ENCODE peak calls at places on chromosomes 6 and 20, in four cellular contexts. P is H1, K is HepG2, O is K562. B is an unnamed sample.
A peak's percentile ranks its signal among the peaks of the same experiment; 100 is the strongest.

GRCh38 chr6:138331984-138332383 is 45.7 kb upstream of the SMIM28 start:
- DNase-seq in P (no peak), K (no peak), O (no peak), B (no peak)

GRCh38 chr6:125264476-125264875 is 37.3 kb downstream of the HDDC2 start:
- DNase-seq in O (no peak), K (no peak), P (no peak), B (no peak)

GRCh38 chr6:28105286-28105685 is 19.1 kb upstream of the ZSCAN16 start:
- DNase-seq in K (no peak), P (no peak), O (peak; percentile 23), B (peak; percentile 10)

GRCh38 chr6:126632271-126632670 is 292.4 kb downstream of the CENPW start:
- DNase-seq in O (no peak), K (no peak), P (no peak), B (no peak)

GRCh38 chr6:14951704-14952103 is 294.2 kb upstream of the JARID2 start:
- DNase-seq in O (no peak), K (no peak), P (no peak), B (no peak)

GRCh38 chr20:49701313-49701731 is 12.4 kb downstream of the B4GALT5 start:
- DNase-seq in P (no peak), O (no peak), K (no peak), B (no peak)

GRCh38 chr6:47134476-47135189 is 92.5 kb upstream of the ADGRF1 start:
- DNase-seq in K (peak; percentile 91), O (peak; percentile 75), P (no peak), B (peak; percentile 94)

GRCh38 chr6:82385546-82385945 is 21.9 kb downstream of the TPBG start:
- DNase-seq in K (no peak), O (no peak), P (no peak), B (no peak)

GRCh38 chr6:125584468-125584939 is 164.9 kb upstream of the HEY2 start:
- DNase-seq in O (no peak), K (no peak), P (peak; percentile 64), B (no peak)

GRCh38 chr6:39312912-39313525 is 1.2 kb downstream of the KCNK17 start:
- DNase-seq in O (no peak), P (peak; percentile 55), K (no peak), B (no peak)

GRCh38 chr20:56247954-56248782 is at the start of gene MC3R:
- DNase-seq in K (peak; percentile 68), O (peak; percentile 52), P (peak; percentile 74), B (peak; percentile 63)

GRCh38 chr6:1257778-1258177 is 54.1 kb upstream of the FOXQ1 start:
- DNase-seq in K (no peak), P (no peak), O (no peak), B (no peak)

GRCh38 chr6:84773431-84774173 is 9.2 kb upstream of the TBX18 start:
- DNase-seq in P (peak; percentile 78), K (no peak), O (no peak), B (peak; percentile 68)

GRCh38 chr6:32614366-32615081 is 22.7 kb upstream of the HLA-DQA1 start:
- DNase-seq in P (no peak), O (no peak), K (no peak), B (no peak)

GRCh38 chr6:82374481-82374880 is 10.9 kb downstream of the TPBG start:
- DNase-seq in K (no peak), O (no peak), P (no peak), B (peak; percentile 8)

GRCh38 chr6:77373955-77374354 is 89.3 kb downstream of the HTR1B start:
- DNase-seq in K (no peak), P (no peak), O (no peak), B (no peak)

GRCh38 chr20:51703446-51704287 is 64.5 kb downstream of the ATP9A start:
- DNase-seq in K (peak; percentile 99), P (no peak), O (no peak), B (peak; percentile 40)

GRCh38 chr6:27332692-27333641 is 20.9 kb upstream of the POM121L2 start:
- DNase-seq in K (peak; percentile 75), O (peak; percentile 72), P (peak; percentile 76), B (peak; percentile 30)

GRCh38 chr6:161265975-161266374 is 7.9 kb downstream of the AGPAT4 start:
- DNase-seq in P (peak; percentile 29), K (no peak), O (no peak), B (no peak)

GRCh38 chr20:16732506-16733152 is 2.8 kb downstream of the SNRPB2 start:
- DNase-seq in K (no peak), O (no peak), P (no peak), B (no peak)

GRCh38 chr20:43682446-43682845 is 15.5 kb downstream of the MYBL2 start:
- DNase-seq in P (no peak), O (peak; percentile 5), K (no peak), B (no peak)

GRCh38 chr20:36251426-36251825 is 15.1 kb downstream of the AAR2 start:
- DNase-seq in P (no peak), O (no peak), K (no peak), B (no peak)

GRCh38 chr6:46421239-46421638 is 70.0 kb downstream of the RCAN2 start:
- DNase-seq in O (no peak), P (no peak), K (no peak), B (no peak)

GRCh38 chr6:158817298-158818007 is 1.7 kb downstream of the EZR start:
- DNase-seq in K (peak; percentile 49), O (peak; percentile 76), P (no peak), B (no peak)

GRCh38 chr6:12012231-12012565 is at the start of gene HIVEP1:
- DNase-seq in O (no peak), K (no peak), P (no peak), B (no peak)

GRCh38 chr6:159267165-159267564 is 98.0 kb downstream of the FNDC1 start:
- DNase-seq in K (no peak), O (peak; percentile 46), P (peak; percentile 57), B (no peak)

GRCh38 chr6:111874030-111874425 is 776 bp upstream of the FYN start:
- DNase-seq in P (no peak), K (no peak), O (no peak), B (no peak)

GRCh38 chr20:38338849-38339520 is 7.3 kb upstream of the LBP start:
- DNase-seq in P (peak; percentile 60), O (no peak), K (no peak), B (no peak)

GRCh38 chr20:38339993-38340392 is 6.3 kb upstream of the LBP start:
- DNase-seq in O (no peak), P (no peak), K (no peak), B (no peak)

GRCh38 chr20:38334016-38334415 is 12.3 kb upstream of the LBP start:
- DNase-seq in P (no peak), O (no peak), K (no peak), B (no peak)

GRCh38 chr20:38340693-38341092 is 5.6 kb upstream of the LBP start:
- DNase-seq in K (no peak), O (no peak), P (no peak), B (no peak)

GRCh38 chr20:38337561-38338140 is 8.6 kb upstream of the LBP start:
- DNase-seq in O (peak; percentile 85), P (peak; percentile 98), K (peak; percentile 72), B (peak; percentile 84)
- TF ChIP-seq PHF8 in O (no peak), P (no peak), K (no peak), B (no peak)

GRCh38 chr6:98136333-98136732 is 698.0 kb upstream of the POU3F2 start:
- DNase-seq in K (no peak), O (no peak), P (no peak), B (no peak)
- TF ChIP-seq PHF8 in K (no peak), O (no peak), P (no peak), B (no peak)

GRCh38 chr6:3624268-3625136 is 127.0 kb downstream of the PXDC1 start:
- DNase-seq in P (peak; percentile 45), K (no peak), O (peak; percentile 13), B (no peak)
- TF ChIP-seq PHF8 in P (no peak), K (no peak), O (no peak), B (no peak)

DNA sequence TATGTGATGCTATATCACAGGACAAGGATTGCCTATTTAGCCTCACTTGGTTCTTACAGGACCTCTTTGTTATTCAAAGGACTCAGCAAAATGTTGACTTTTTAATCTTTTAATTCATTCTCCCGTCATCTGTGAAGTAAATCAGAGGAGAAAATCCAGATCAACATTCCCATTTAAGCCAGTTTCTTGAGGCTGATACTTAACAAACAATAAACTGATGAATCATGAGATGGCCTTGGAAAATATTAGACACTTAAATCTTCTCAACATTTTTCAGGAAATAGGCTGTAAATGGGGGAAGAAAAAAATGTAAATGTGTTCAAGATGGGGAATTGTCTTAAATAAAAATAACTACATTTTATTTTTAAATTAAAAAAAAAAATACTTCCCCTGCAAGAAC is 55.9 kb upstream of the UBR2 start:
- DNase-seq in P (no peak), O (no peak), K (no peak), B (no peak)
- TF ChIP-seq PHF8 in P (no peak), O (no peak), K (no peak), B (no peak)

GRCh38 chr6:31474871-31475286 is 23.1 kb upstream of the MICB start:
- DNase-seq in P (peak; percentile 87), O (peak; percentile 68), K (no peak), B (no peak)
- TF ChIP-seq PHF8 in P (no peak), O (no peak), K (no peak), B (no peak)

GRCh38 chr6:34516391-34517324 is 39.5 kb downstream of the SPDEF start:
- DNase-seq in K (no peak), P (no peak), O (no peak), B (no peak)

GRCh38 chr6:34519971-34520644 is 36.0 kb downstream of the SPDEF start:
- DNase-seq in P (no peak), O (no peak), K (no peak), B (no peak)

GRCh38 chr6:34517461-34517868 is 38.7 kb downstream of the SPDEF start:
- DNase-seq in P (no peak), O (peak; percentile 82), K (no peak), B (no peak)

GRCh38 chr6:34518669-34519365 is 37.3 kb downstream of the SPDEF start:
- DNase-seq in P (no peak), O (no peak), K (no peak), B (no peak)

DNA sequence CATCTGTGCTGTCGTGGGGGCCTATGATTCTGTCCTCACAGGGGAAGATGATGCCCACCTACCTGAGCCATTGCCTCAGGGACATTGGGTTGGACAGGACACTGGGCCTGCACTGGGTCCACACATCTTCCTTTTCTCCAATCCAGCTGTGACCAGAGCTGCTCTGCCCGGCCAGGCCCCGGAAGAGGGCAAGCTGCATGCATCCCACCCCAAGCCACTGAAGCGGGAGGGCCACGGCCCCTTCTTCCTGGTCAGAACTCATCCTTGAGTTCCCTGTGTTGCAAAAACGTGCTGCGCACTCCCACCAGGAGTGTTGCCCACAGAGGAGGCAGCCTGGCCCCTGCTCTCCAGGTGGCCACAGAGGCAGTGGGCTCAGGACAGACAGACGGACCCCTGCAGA is 38.2 kb downstream of the SPDEF start:
- DNase-seq in P (no peak), K (no peak), O (no peak), B (no peak)
- TF ChIP-seq PHF8 in P (no peak), K (no peak), O (no peak), B (no peak)

GRCh38 chr6:134882426-134883038 is 67.4 kb downstream of the ALDH8A1 start:
- DNase-seq in O (peak; percentile 50), K (peak; percentile 43), P (peak; percentile 72), B (peak; percentile 67)
- TF ChIP-seq PHF8 in O (no peak), K (no peak), P (no peak), B (no peak)